ENCODE peak calls at places on chromosomes 2 and 18, in six cellular contexts. R is PC-9, K is IMR-90, Y is upper lobe of right lung, S is colonic mucosa, U is HCT116. A is an unnamed sample.

GRCh38 chr2:26563686-26564085 is 77.5 kb downstream of the CIB4 start:
- DNase-seq in K (no peak), Y (no peak), R (no peak), U (no peak), S (no peak), A (no peak)

GRCh38 chr2:33588246-33588645 is 10.9 kb downstream of the FAM98A start:
- DNase-seq in U (no peak), S (no peak), Y (no peak), R (no peak), K (peak), A (no peak)

GRCh38 chr2:70566906-70567305 is 13.3 kb upstream of the TGFA start:
- DNase-seq in S (no peak), Y (no peak), K (no peak), R (no peak), U (no peak), A (no peak)

GRCh38 chr2:121735520-121736074 is 1.1 kb downstream of the NIFK start:
- DNase-seq in U (no peak), K (no peak), S (no peak), R (no peak), Y (no peak), A (peak)

GRCh38 chr2:42863751-42864150 is 71.4 kb upstream of the HAAO start:
- DNase-seq in U (no peak), S (no peak), R (no peak), Y (no peak), K (no peak), A (no peak)

GRCh38 chr2:42957109-42958035 is 165.0 kb upstream of the HAAO start:
- DNase-seq in Y (no peak), K (peak), R (no peak), U (no peak), S (no peak), A (no peak)

GRCh38 chr2:44100351-44100750 is 68.3 kb upstream of the PPM1B start:
- DNase-seq in U (peak), R (peak), S (peak), Y (no peak), K (peak), A (peak)

GRCh38 chr2:108459441-108459840 is 10.4 kb downstream of the GCC2 start:
- DNase-seq in K (peak), U (no peak), S (no peak), R (no peak), Y (no peak), A (no peak)

GRCh38 chr18:62452280-62452824 is 70.5 kb upstream of the ZCCHC2 start:
- DNase-seq in R (no peak), U (no peak), Y (no peak), K (peak), S (no peak), A (peak)

GRCh38 chr2:223465793-223466192 is 136.4 kb downstream of the SCG2 start:
- DNase-seq in R (peak), K (peak), Y (peak), S (peak), U (no peak), A (peak)

GRCh38 chr2:15206419-15206818 is 354.7 kb downstream of the NBAS start:
- DNase-seq in S (no peak), Y (no peak), R (no peak), U (no peak), K (no peak), A (no peak)

GRCh38 chr2:166135152-166135848 is 7.5 kb upstream of the SCN1A start:
- DNase-seq in Y (no peak), R (no peak), K (no peak), S (no peak), U (no peak), A (no peak)

GRCh38 chr18:64244571-64244970 is 95.7 kb upstream of the LINC00305 start:
- DNase-seq in Y (no peak), U (no peak), K (no peak), S (no peak), R (no peak), A (no peak)

GRCh38 chr2:193331701-193332100 is 1137.0 kb upstream of the TMEFF2 start:
- DNase-seq in U (no peak), Y (no peak), R (no peak), K (no peak), S (no peak), A (no peak)

GRCh38 chr2:111716901-111717635 is 166.9 kb downstream of the ANAPC1 start:
- DNase-seq in R (no peak), Y (no peak), S (no peak), U (no peak), K (no peak), A (no peak)

GRCh38 chr2:235468978-235469694 is 24.7 kb upstream of the AGAP1 start:
- DNase-seq in Y (no peak), R (peak), K (peak), S (peak), U (peak), A (peak)

GRCh38 chr18:73121207-73121606 is 253.4 kb upstream of the NETO1 start:
- DNase-seq in U (no peak), R (no peak), S (no peak), Y (no peak), K (no peak), A (no peak)

DNA sequence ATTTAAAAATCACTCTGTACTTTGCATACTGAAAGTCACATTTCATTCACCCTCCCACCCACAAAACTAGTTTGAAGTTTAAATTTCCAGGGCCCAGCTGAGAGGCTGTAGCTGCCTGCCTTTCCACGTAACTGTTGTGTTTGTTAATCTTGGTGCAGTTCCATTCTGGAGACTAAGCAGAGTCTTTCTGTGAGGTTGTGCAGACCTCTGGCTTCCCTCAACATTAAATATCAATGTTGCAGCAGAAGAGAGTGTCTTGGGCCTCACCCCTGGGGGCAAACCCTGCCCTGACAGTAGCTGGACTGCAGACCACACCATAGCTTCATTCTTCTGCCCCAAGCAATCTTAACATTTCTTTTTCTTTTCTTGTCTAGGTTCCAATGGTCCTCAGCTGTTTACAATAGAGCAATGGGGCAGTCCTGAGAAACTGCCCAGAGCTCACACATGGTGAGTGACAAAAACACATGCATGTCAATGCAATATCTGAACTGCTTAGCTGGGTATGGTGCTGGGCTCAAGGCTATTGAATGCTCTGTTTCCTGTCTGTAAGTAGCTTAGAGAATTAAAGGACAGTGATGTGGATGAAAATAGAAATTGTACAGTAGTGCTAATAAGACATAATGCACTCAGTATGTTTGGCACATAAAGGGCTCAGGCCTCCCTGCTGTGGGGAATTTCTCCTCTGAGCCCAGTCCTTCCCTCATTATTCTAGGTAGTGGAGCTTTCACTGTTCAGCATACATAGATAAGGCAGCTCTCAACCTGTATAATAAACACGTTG is 237.6 kb downstream of the ALPK2 start:
- DNase-seq in Y (no peak), K (no peak), S (no peak), U (no peak), R (no peak), A (no peak)
- H3K4me3 ChIP-seq in Y (no peak), K (no peak), S (no peak), U (no peak), R (no peak), A (no peak)

GRCh38 chr2:64319930-64320329 is 134.0 kb upstream of the LGALSL start:
- DNase-seq in K (no peak), Y (no peak), U (no peak), R (no peak), S (no peak), A (no peak)

GRCh38 chr2:64322433-64322832 is 131.5 kb upstream of the LGALSL start:
- DNase-seq in Y (no peak), K (no peak), U (no peak), S (no peak), R (no peak), A (no peak)

GRCh38 chr2:64318476-64318748 is 135.6 kb upstream of the LGALSL start:
- DNase-seq in S (no peak), K (no peak), R (no peak), Y (no peak), U (no peak), A (no peak)

GRCh38 chr2:64315561-64315960 is 138.4 kb upstream of the LGALSL start:
- DNase-seq in S (no peak), Y (no peak), U (no peak), K (no peak), R (no peak), A (no peak)

GRCh38 chr2:64317712-64318475 is 136.1 kb upstream of the LGALSL start:
- DNase-seq in S (peak), K (no peak), R (no peak), Y (no peak), U (no peak), A (no peak)
- TF ChIP-seq CTCF in S (no peak), K (no peak), R (no peak), Y (no peak), U (no peak), A (no peak)

GRCh38 chr18:24515721-24516120 is 55.3 kb downstream of the HRH4 start:
- DNase-seq in U (no peak), R (no peak), Y (no peak), S (no peak), K (no peak), A (no peak)

GRCh38 chr18:24509435-24509834 is 49.0 kb downstream of the HRH4 start:
- DNase-seq in Y (no peak), K (no peak), R (no peak), S (no peak), U (no peak), A (no peak)

GRCh38 chr18:24517554-24517953 is 57.1 kb downstream of the HRH4 start:
- DNase-seq in R (no peak), K (no peak), Y (no peak), S (no peak), U (no peak), A (no peak)

GRCh38 chr18:24518596-24518995 is 58.2 kb downstream of the HRH4 start:
- DNase-seq in K (no peak), Y (no peak), S (no peak), U (no peak), R (no peak), A (no peak)

GRCh38 chr18:24514439-24514838 is 54.0 kb downstream of the HRH4 start:
- DNase-seq in S (no peak), R (no peak), Y (no peak), U (peak), K (peak), A (peak)
- H3K4me3 ChIP-seq in S (no peak), R (no peak), Y (no peak), U (no peak), K (no peak), A (no peak)

GRCh38 chr18:7877609-7878008 is 310.5 kb downstream of the PTPRM start:
- DNase-seq in R (no peak), Y (no peak), K (no peak), S (no peak), U (no peak), A (no peak)
- TF ChIP-seq CTCF in R (no peak), Y (no peak), K (no peak), S (no peak), U (no peak), A (no peak)

GRCh38 chr2:38959464-38959863 is 69.8 kb downstream of the ARHGEF33 start:
- DNase-seq in Y (no peak), U (no peak), S (no peak), R (no peak), K (no peak), A (no peak)

GRCh38 chr2:38959938-38960608 is 70.4 kb downstream of the ARHGEF33 start:
- DNase-seq in K (peak), R (peak), U (no peak), Y (peak), S (peak), A (peak)

GRCh38 chr2:38966006-38966405 is 76.3 kb downstream of the ARHGEF33 start:
- DNase-seq in K (no peak), S (no peak), U (no peak), R (no peak), Y (no peak), A (no peak)

GRCh38 chr2:38957972-38958371 is 68.3 kb downstream of the ARHGEF33 start:
- DNase-seq in U (no peak), S (no peak), Y (no peak), K (no peak), R (no peak), A (no peak)

GRCh38 chr2:38960609-38961320 is 71.1 kb downstream of the ARHGEF33 start:
- DNase-seq in U (no peak), R (no peak), K (no peak), S (no peak), Y (no peak), A (no peak)
- H3K4me3 ChIP-seq in U (no peak), R (no peak), K (peak), S (no peak), Y (peak), A (peak)

DNA sequence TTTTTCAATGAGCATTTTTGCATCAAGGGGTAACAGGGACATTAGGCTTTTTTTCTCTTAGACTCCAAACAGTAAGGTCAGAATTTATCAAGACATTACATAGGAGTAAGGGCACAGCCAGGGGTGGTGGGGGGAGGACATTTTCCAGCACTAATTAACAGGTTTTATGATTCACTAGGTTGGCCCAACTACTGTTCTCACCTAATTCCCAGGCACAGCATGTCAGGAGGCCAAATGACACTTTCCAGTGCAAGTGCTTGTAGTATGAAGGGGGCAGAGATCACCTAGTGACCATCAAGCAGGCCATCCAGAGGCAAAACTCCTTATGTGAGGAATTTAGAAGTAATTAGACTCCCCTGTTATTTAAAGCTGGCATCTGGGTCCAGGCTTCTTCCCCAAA is 3.9 kb upstream of the MBD2 start:
- DNase-seq in Y (no peak), R (no peak), S (no peak), K (no peak), U (no peak), A (no peak)
- TF ChIP-seq CTCF in Y (no peak), R (no peak), S (no peak), K (no peak), U (no peak), A (no peak)

DNA sequence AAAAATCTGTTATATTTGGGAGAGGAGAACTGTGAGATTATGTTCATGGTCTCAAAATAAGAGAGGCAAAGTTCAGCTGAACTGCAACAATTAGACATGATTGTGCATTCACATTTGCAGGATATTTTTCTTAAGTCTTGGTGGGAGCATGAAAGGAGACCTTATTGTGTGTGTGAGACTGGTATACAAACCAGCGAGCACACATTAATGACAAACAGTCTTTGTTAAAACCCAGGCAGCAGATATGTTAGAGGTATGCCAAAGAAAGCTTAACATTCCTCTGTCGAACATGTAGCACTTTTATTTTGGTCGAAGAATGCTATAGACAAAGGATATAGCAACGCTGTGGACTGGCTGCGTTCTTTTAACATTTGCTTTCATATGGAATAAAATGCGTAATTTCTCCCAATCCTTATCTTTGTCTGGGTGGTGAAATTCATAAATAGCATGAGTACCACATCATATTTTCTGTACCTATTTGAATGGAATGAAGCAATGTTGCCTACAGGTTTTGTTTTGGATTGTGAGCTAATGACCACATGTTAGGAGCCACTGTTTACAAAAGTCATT is 88.4 kb downstream of the ICOS start:
- DNase-seq in Y (no peak), K (no peak), R (no peak), S (no peak), U (no peak), A (no peak)
- H3K4me3 ChIP-seq in Y (no peak), K (no peak), R (no peak), S (no peak), U (no peak), A (no peak)

GRCh38 chr2:73855526-73855925 is 26.8 kb downstream of the STAMBP start:
- DNase-seq in S (no peak), U (no peak), R (no peak), K (peak), Y (no peak), A (no peak)

GRCh38 chr2:73852020-73852419 is 23.3 kb downstream of the STAMBP start:
- DNase-seq in K (peak), S (no peak), U (peak), Y (no peak), R (no peak), A (peak)

GRCh38 chr2:73856214-73856613 is 27.5 kb downstream of the STAMBP start:
- DNase-seq in U (no peak), Y (no peak), S (no peak), R (no peak), K (peak), A (peak)

GRCh38 chr2:73850009-73850408 is 21.2 kb downstream of the STAMBP start:
- DNase-seq in R (no peak), S (no peak), Y (no peak), U (no peak), K (no peak), A (no peak)

DNA sequence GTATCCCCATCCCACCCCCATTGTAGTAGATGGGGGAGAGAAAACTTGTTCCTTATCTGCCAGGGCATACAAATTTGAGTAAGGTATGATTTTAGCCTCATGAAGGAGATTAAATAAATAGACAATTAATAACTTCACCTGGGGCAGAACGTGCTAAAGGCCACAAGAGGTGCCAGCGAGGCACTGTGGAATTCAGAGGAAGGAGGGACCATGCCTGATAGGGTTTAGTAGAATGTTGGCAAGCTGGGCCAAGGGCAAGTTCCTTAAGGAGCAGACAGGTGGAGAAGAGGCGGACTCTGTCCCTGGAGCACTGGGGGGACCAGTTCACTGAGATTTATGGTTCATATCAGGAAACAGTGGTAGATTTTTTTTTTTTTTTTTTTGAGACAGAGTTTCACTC is 22.5 kb downstream of the STAMBP start:
- DNase-seq in U (peak), Y (no peak), K (no peak), R (peak), S (peak), A (no peak)
- TF ChIP-seq CTCF in U (peak), Y (no peak), K (no peak), R (peak), S (no peak), A (peak)

GRCh38 chr2:222288590-222289279 is 10.1 kb downstream of the PAX3 start:
- DNase-seq in Y (no peak), U (no peak), R (no peak), K (no peak), S (no peak), A (no peak)
- H3K4me3 ChIP-seq in Y (no peak), U (no peak), R (no peak), K (no peak), S (no peak), A (no peak)

DNA sequence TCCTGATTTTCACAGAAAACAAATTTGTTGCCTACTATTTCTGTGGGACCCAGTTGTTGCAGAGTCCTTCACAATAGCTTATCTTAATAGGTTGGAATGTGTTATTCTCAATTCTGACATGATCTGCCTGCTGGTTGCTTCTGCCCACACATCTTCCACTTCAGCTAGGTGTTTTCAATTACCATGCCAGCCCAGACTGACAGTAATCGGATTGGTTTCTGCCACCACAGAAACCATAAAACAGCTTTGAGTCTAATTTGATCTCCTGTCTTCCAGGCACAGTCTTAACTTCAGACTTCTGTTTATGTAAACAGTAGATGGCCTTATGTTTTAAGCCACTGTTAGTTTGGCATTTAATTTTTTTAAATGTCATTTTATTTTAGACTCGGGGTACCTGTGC is 248.2 kb upstream of the RBMS1 start:
- DNase-seq in S (no peak), R (no peak), U (no peak), Y (no peak), K (no peak), A (no peak)
- TF ChIP-seq CTCF in S (no peak), R (no peak), U (no peak), Y (no peak), K (no peak), A (no peak)